ENCODE peak calls at places on chromosome 19, in five cellular contexts. One of them, this sample, is unnamed.
A peak's percentile ranks its signal among the peaks of the same experiment; 100 is the strongest.

GRCh38 chr19:55153652-55154264 is 3.8 kb downstream of the TNNI3 start:
- DNase-seq in tibial nerve: no peak
- DNase-seq in breast epithelium: no peak
- DNase-seq in sigmoid colon: no peak
- DNase-seq in GM23248: no peak
- DNase-seq in this sample: no peak

GRCh38 chr19:46859637-46860124 is 1.1 kb upstream of the ARHGAP35 start:
- DNase-seq in GM23248: peak; percentile 78
- DNase-seq in tibial nerve: peak; percentile 84
- DNase-seq in breast epithelium: no peak
- DNase-seq in sigmoid colon: peak; percentile 94
- DNase-seq in this sample: no peak

GRCh38 chr19:6417713-6418561 is 6.7 kb downstream of the KHSRP start:
- DNase-seq in breast epithelium: no peak
- DNase-seq in sigmoid colon: peak; percentile 68
- DNase-seq in tibial nerve: no peak
- DNase-seq in GM23248: peak; percentile 38
- DNase-seq in this sample: no peak

GRCh38 chr19:38736413-38737280 is 7.6 kb downstream of the CAPN12 start:
- DNase-seq in breast epithelium: peak; percentile 75
- DNase-seq in sigmoid colon: peak; percentile 71
- DNase-seq in GM23248: peak; percentile 52
- DNase-seq in tibial nerve: no peak
- DNase-seq in this sample: no peak

GRCh38 chr19:24003537-24003936 is 83.5 kb upstream of the ZNF254 start:
- DNase-seq in tibial nerve: no peak
- DNase-seq in sigmoid colon: no peak
- DNase-seq in breast epithelium: no peak
- DNase-seq in GM23248: no peak
- DNase-seq in this sample: no peak

GRCh38 chr19:34712606-34713261 is 21.3 kb upstream of the ZNF181 start:
- DNase-seq in GM23248: peak; percentile 82
- DNase-seq in breast epithelium: no peak
- DNase-seq in sigmoid colon: no peak
- DNase-seq in tibial nerve: no peak
- DNase-seq in this sample: peak; percentile 64

GRCh38 chr19:6352381-6353165 is 8.8 kb upstream of the CLPP start:
- DNase-seq in GM23248: no peak
- DNase-seq in tibial nerve: no peak
- DNase-seq in breast epithelium: no peak
- DNase-seq in sigmoid colon: no peak
- DNase-seq in this sample: no peak

GRCh38 chr19:18697680-18698079 is 14.2 kb downstream of the CRTC1 start:
- DNase-seq in sigmoid colon: no peak
- DNase-seq in tibial nerve: no peak
- DNase-seq in GM23248: no peak
- DNase-seq in breast epithelium: no peak
- DNase-seq in this sample: no peak

GRCh38 chr19:46878613-46879375 is 18.0 kb downstream of the ARHGAP35 start:
- DNase-seq in sigmoid colon: no peak
- DNase-seq in tibial nerve: no peak
- DNase-seq in breast epithelium: no peak
- DNase-seq in GM23248: peak; percentile 93
- DNase-seq in this sample: no peak

GRCh38 chr19:45451181-45451849 is 16.5 kb upstream of the FOSB start:
- DNase-seq in GM23248: peak; percentile 89
- DNase-seq in tibial nerve: no peak
- DNase-seq in breast epithelium: peak; percentile 71
- DNase-seq in sigmoid colon: peak; percentile 83
- DNase-seq in this sample: no peak

GRCh38 chr19:23283925-23284324 is 33.7 kb upstream of the ZNF724 start:
- DNase-seq in GM23248: peak; percentile 58
- DNase-seq in tibial nerve: no peak
- DNase-seq in breast epithelium: peak; percentile 27
- DNase-seq in sigmoid colon: no peak
- DNase-seq in this sample: no peak

GRCh38 chr19:4225902-4226301 is 3.4 kb upstream of the EBI3 start:
- DNase-seq in sigmoid colon: no peak
- DNase-seq in tibial nerve: no peak
- DNase-seq in GM23248: no peak
- DNase-seq in breast epithelium: no peak
- DNase-seq in this sample: no peak

GRCh38 chr19:43651758-43652545 is 12.3 kb upstream of the CADM4 start:
- DNase-seq in GM23248: peak; percentile 78
- DNase-seq in sigmoid colon: peak; percentile 80
- DNase-seq in breast epithelium: peak; percentile 60
- DNase-seq in tibial nerve: peak; percentile 28
- DNase-seq in this sample: no peak

GRCh38 chr19:27974082-27974513 is 1238.9 kb downstream of the UQCRFS1 start:
- DNase-seq in tibial nerve: no peak
- DNase-seq in sigmoid colon: no peak
- DNase-seq in breast epithelium: no peak
- DNase-seq in GM23248: peak; percentile 69
- DNase-seq in this sample: no peak

GRCh38 chr19:771332-771785 is 20.4 kb downstream of the MISP start:
- DNase-seq in tibial nerve: no peak
- DNase-seq in breast epithelium: no peak
- DNase-seq in sigmoid colon: no peak
- DNase-seq in GM23248: peak; percentile 83
- DNase-seq in this sample: no peak

GRCh38 chr19:4496304-4496703 is 22.0 kb downstream of the PLIN4 start:
- DNase-seq in sigmoid colon: no peak
- DNase-seq in tibial nerve: no peak
- DNase-seq in GM23248: no peak
- DNase-seq in breast epithelium: no peak
- DNase-seq in this sample: no peak

GRCh38 chr19:33872445-33873320 is 76.0 kb downstream of the KCTD15 start:
- DNase-seq in breast epithelium: no peak
- DNase-seq in GM23248: no peak
- DNase-seq in sigmoid colon: no peak
- DNase-seq in tibial nerve: no peak
- DNase-seq in this sample: no peak

GRCh38 chr19:34232566-34233481 is 21.5 kb upstream of the GARRE1 start:
- DNase-seq in sigmoid colon: peak; percentile 77
- DNase-seq in breast epithelium: peak; percentile 53
- DNase-seq in tibial nerve: no peak
- DNase-seq in GM23248: peak; percentile 96
- DNase-seq in this sample: no peak

GRCh38 chr19:51503428-51503827 is 1.8 kb upstream of the SIGLEC12 start:
- DNase-seq in sigmoid colon: no peak
- DNase-seq in tibial nerve: no peak
- DNase-seq in GM23248: no peak
- DNase-seq in breast epithelium: no peak
- DNase-seq in this sample: no peak

GRCh38 chr19:31819837-31820236 is 470.6 kb upstream of the TSHZ3 start:
- DNase-seq in tibial nerve: no peak
- DNase-seq in GM23248: no peak
- DNase-seq in breast epithelium: no peak
- DNase-seq in sigmoid colon: no peak
- DNase-seq in this sample: no peak

GRCh38 chr19:2573916-2574315 is 98.0 kb downstream of the GADD45B start:
- DNase-seq in sigmoid colon: peak; percentile 58
- DNase-seq in tibial nerve: no peak
- DNase-seq in breast epithelium: no peak
- DNase-seq in GM23248: no peak
- DNase-seq in this sample: no peak

GRCh38 chr19:4009990-4010807 is 2.7 kb downstream of the PIAS4 start:
- DNase-seq in breast epithelium: no peak
- DNase-seq in tibial nerve: no peak
- DNase-seq in GM23248: peak; percentile 24
- DNase-seq in sigmoid colon: peak; percentile 78
- DNase-seq in this sample: no peak

GRCh38 chr19:1189419-1189818 is 15.4 kb upstream of the SBNO2 start:
- DNase-seq in GM23248: no peak
- DNase-seq in breast epithelium: no peak
- DNase-seq in tibial nerve: no peak
- DNase-seq in sigmoid colon: no peak
- DNase-seq in this sample: no peak

GRCh38 chr19:53809518-53810186 is 14.5 kb downstream of the NLRP12 start:
- DNase-seq in breast epithelium: no peak
- DNase-seq in tibial nerve: no peak
- DNase-seq in sigmoid colon: no peak
- DNase-seq in GM23248: no peak
- DNase-seq in this sample: no peak

DNA sequence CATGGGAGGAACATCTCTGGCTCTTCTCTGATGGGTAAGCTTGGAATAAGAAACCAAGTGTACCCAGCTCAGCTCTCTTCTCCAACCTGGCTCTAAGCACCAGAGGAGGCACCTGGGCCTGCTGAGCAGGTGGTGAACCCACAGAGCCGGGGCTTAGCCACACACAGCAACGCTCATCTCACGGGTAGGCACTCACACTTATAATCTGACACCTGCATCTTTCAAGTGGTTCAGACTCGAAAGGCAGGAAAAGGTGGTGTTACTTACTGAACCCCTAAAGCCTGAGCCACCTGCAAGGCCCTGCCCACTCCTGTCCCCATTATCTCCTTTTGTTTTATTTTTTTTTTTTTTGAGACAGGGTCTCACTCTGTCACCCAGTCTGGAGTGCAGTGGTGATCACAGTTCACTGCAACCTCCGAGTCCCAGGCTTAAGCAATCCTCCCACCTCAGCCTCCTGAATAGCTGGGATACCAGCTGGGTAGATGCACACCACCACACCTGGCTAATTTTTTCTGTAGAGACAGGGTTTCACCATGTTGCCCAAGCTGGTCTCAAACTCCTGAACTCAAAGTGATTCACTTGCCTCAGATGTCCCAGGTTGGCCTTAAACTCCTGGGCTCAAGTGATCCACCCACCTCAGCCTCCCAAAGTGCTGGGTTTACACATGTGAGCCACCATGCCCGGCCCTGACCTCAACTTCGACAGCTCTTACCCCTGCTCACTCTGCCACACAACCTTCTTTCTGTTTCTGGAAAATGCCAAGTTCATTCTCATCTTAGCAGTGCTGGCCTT is 9.8 kb downstream of the FBXL12 start:
- DNase-seq in breast epithelium: no peak
- DNase-seq in GM23248: no peak
- DNase-seq in sigmoid colon: no peak
- DNase-seq in tibial nerve: no peak
- DNase-seq in this sample: no peak
- H3K36me3 ChIP-seq in breast epithelium: peaks cover 7% of the 10 kb centered on the region
- H3K36me3 ChIP-seq in GM23248: peaks cover 3% of the 10 kb centered on the region
- H3K36me3 ChIP-seq in sigmoid colon: peaks cover 67% of the 10 kb centered on the region
- H3K36me3 ChIP-seq in tibial nerve: peaks cover 14% of the 10 kb centered on the region
- H3K36me3 ChIP-seq in this sample: peaks cover 58% of the 10 kb centered on the region

GRCh38 chr19:48424694-48425219 is 21.0 kb upstream of the GRWD1 start:
- DNase-seq in GM23248: peak; percentile 49
- DNase-seq in tibial nerve: no peak
- DNase-seq in breast epithelium: no peak
- DNase-seq in sigmoid colon: no peak
- DNase-seq in this sample: no peak
- H3K4me3 ChIP-seq in GM23248: no peak overlapping the region
- H3K4me3 ChIP-seq in tibial nerve: no peak overlapping the region
- H3K4me3 ChIP-seq in breast epithelium: no peak overlapping the region
- H3K4me3 ChIP-seq in sigmoid colon: no peak overlapping the region
- H3K4me3 ChIP-seq in this sample: no peak overlapping the region

GRCh38 chr19:42234364-42234763 is 8.0 kb downstream of the GSK3A start:
- DNase-seq in tibial nerve: no peak
- DNase-seq in GM23248: no peak
- DNase-seq in breast epithelium: no peak
- DNase-seq in sigmoid colon: no peak
- DNase-seq in this sample: no peak
- H3K27ac ChIP-seq in tibial nerve: no peak overlapping the region
- H3K27ac ChIP-seq in GM23248: no peak overlapping the region
- H3K27ac ChIP-seq in breast epithelium: no peak overlapping the region
- H3K27ac ChIP-seq in sigmoid colon: no peak overlapping the region
- H3K27ac ChIP-seq in this sample: no peak overlapping the region

GRCh38 chr19:42206871-42207755 is 10.4 kb downstream of the DEDD2 start:
- DNase-seq in tibial nerve: no peak
- DNase-seq in breast epithelium: no peak
- DNase-seq in GM23248: peak; percentile 71
- DNase-seq in sigmoid colon: no peak
- DNase-seq in this sample: no peak

GRCh38 chr19:42204684-42205083 is 12.8 kb downstream of the DEDD2 start:
- DNase-seq in breast epithelium: no peak
- DNase-seq in sigmoid colon: no peak
- DNase-seq in tibial nerve: no peak
- DNase-seq in GM23248: no peak
- DNase-seq in this sample: no peak

GRCh38 chr19:42202290-42202867 is 15.1 kb downstream of the DEDD2 start:
- DNase-seq in tibial nerve: no peak
- DNase-seq in sigmoid colon: no peak
- DNase-seq in GM23248: no peak
- DNase-seq in breast epithelium: no peak
- DNase-seq in this sample: no peak

GRCh38 chr19:42201489-42202289 is 15.8 kb downstream of the DEDD2 start:
- DNase-seq in breast epithelium: no peak
- DNase-seq in sigmoid colon: no peak
- DNase-seq in GM23248: no peak
- DNase-seq in tibial nerve: no peak
- DNase-seq in this sample: no peak

DNA sequence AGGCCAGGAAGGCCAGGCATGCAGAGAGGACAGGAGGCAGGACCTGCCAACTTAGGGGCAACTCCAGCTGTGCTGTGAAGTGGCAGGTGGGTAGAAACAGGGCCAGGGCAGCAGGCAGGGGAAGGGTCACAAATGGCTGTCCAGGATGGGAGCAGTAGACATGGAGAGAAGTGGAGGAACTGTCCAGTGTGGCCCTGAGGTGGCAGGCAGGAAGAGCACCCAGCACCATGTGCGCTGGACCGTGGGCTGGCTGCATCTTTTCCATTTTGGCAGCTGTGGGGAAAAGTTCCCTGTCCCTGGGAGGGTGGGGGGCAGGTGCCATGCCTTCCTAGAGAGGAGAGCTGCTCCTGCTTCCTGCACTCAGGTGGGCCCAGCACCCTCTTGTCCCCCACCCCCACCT is 13.8 kb downstream of the DEDD2 start:
- DNase-seq in GM23248: no peak
- DNase-seq in tibial nerve: no peak
- DNase-seq in sigmoid colon: no peak
- DNase-seq in breast epithelium: no peak
- DNase-seq in this sample: no peak
- H3K36me3 ChIP-seq in GM23248: peaks cover 9% of the 10 kb centered on the region
- H3K36me3 ChIP-seq in tibial nerve: peaks cover 21% of the 10 kb centered on the region
- H3K36me3 ChIP-seq in sigmoid colon: peaks cover 100% of the 10 kb centered on the region
- H3K36me3 ChIP-seq in breast epithelium: peaks cover 4% of the 10 kb centered on the region
- H3K36me3 ChIP-seq in this sample: peaks cover 71% of the 10 kb centered on the region

DNA sequence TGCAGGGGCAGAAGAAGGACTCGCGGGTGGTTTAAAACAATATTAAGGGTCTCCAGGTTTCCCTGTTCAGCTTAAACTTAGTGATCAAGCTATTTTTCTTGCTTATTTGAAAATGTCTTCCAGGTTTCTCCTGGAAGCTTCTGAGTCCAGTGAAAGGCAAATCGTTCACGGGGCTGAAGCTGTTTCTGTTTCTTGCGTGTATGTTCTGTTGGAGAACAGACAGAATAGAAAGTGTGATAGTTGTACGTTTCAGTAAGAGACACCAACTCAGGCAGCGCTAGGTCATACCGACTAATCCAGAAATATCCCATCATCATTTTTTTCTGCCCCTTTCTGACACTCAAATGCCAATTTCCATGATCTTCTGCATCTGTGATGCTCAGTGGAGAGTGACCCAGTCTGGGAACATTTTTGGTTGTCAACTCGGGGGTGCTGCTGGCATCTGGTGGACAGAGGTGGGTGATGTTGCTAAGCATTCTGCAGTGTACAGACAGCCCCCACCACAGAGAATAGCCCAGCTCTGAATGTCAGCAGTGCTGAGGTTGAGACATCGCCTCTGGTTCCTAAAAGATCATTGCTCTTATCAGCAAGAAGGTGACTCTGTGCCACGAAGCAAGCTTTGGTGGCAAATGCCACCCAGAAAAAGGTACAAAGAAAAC is 4.3 kb downstream of the KLF2 start:
- DNase-seq in sigmoid colon: no peak
- DNase-seq in breast epithelium: no peak
- DNase-seq in GM23248: peak; percentile 58
- DNase-seq in tibial nerve: no peak
- DNase-seq in this sample: no peak
- H3K4me3 ChIP-seq in sigmoid colon: peak overlapping the region; percentile 92
- H3K4me3 ChIP-seq in breast epithelium: peak overlapping the region; percentile 97
- H3K4me3 ChIP-seq in GM23248: peak overlapping the region; percentile 94
- H3K4me3 ChIP-seq in tibial nerve: peak overlapping the region; percentile 61
- H3K4me3 ChIP-seq in this sample: peak overlapping the region; percentile 89